ENCODE peak calls at places on chromosome 13, in nine cellular contexts. N is mesendoderm; K is MM.1S; U is fibroblast of gingiva; H is NCI-H1417; C is H4; B is stimulated activated CD4-positive, alpha-beta T cell treated with anti-CD3 and anti-CD28 coated beads, Interleukin-12 subunit alpha, Interleukin-12 subunit beta, amount 100 ng/mL, for 48 hours; I is mucosa of gallbladder; Y is stimulated activated CD8-positive, alpha-beta memory T cell treated with anti-CD3 and anti-CD28 coated beads, Interleukin-7, amount 100 ng/mL, for 48 hours. F is an unnamed sample.

GRCh38 chr13:52600666-52601065 is 41.6 kb upstream of the HNRNPA1L2 start:
- DNase-seq in I (no peak), H (peak), N (no peak), C (no peak), Y (no peak), K (no peak), U (no peak), B (no peak), F (no peak)

GRCh38 chr13:35549481-35549880 is 73.0 kb upstream of the MAB21L1 start:
- DNase-seq in B (no peak), C (peak), I (no peak), K (no peak), N (peak), Y (no peak), H (no peak), U (peak), F (peak)

GRCh38 chr13:20331949-20332348 is 99.8 kb upstream of the GJB6 start:
- DNase-seq in I (no peak), N (no peak), H (peak), C (no peak), B (no peak), K (no peak), U (no peak), Y (no peak), F (no peak)

GRCh38 chr13:75505327-75505726 is 23.4 kb upstream of the TBC1D4 start:
- DNase-seq in Y (no peak), H (no peak), I (no peak), B (no peak), U (no peak), K (no peak), N (no peak), C (no peak), F (no peak)

GRCh38 chr13:34161829-34162544 is 344.0 kb downstream of the RFC3 start:
- DNase-seq in I (no peak), H (peak), C (peak), K (no peak), Y (no peak), U (peak), N (peak), B (no peak), F (no peak)

GRCh38 chr13:21676611-21677021 is 5.7 kb downstream of the FGF9 start:
- DNase-seq in I (no peak), B (no peak), Y (no peak), H (no peak), N (peak), U (no peak), C (no peak), K (no peak), F (no peak)

GRCh38 chr13:20127263-20127562 is 33.6 kb downstream of the GJA3 start:
- DNase-seq in B (no peak), K (peak), U (no peak), I (no peak), Y (no peak), C (no peak), N (peak), H (no peak), F (no peak)

GRCh38 chr13:46374710-46375109 is 12.3 kb downstream of the RUBCNL start:
- DNase-seq in C (no peak), K (no peak), H (no peak), U (no peak), B (no peak), Y (no peak), N (no peak), I (no peak), F (no peak)

GRCh38 chr13:114067381-114067885 is 65.0 kb downstream of the RASA3 start:
- DNase-seq in Y (no peak), C (no peak), K (peak), N (no peak), I (no peak), U (peak), H (no peak), B (no peak), F (no peak)

GRCh38 chr13:108980237-108980636 is 350.8 kb downstream of the MYO16 start:
- DNase-seq in H (no peak), N (no peak), K (no peak), C (no peak), Y (no peak), I (no peak), U (peak), B (no peak), F (no peak)

GRCh38 chr13:113802090-113802531 is 43.1 kb downstream of the TMEM255B start:
- DNase-seq in C (peak), Y (no peak), U (peak), B (no peak), N (peak), I (peak), H (no peak), K (peak), F (peak)

GRCh38 chr13:99656092-99656745 is 154.9 kb downstream of the TM9SF2 start:
- DNase-seq in C (peak), Y (peak), K (peak), B (peak), U (peak), I (peak), H (peak), N (peak), F (peak)

GRCh38 chr13:99495478-99496321 is 5.6 kb upstream of the TM9SF2 start:
- DNase-seq in C (no peak), U (no peak), I (no peak), B (no peak), K (peak), Y (no peak), H (no peak), N (no peak), F (no peak)

GRCh38 chr13:75792526-75793187 is 156.5 kb downstream of the LMO7 start:
- DNase-seq in U (peak), N (peak), C (no peak), I (peak), B (no peak), H (no peak), K (no peak), Y (no peak), F (no peak)

GRCh38 chr13:39578821-39579291 is 24.1 kb downstream of the LHFPL6 start:
- DNase-seq in C (no peak), N (no peak), K (no peak), B (no peak), I (no peak), H (peak), U (no peak), Y (no peak), F (no peak)

GRCh38 chr13:111513766-111514611 is 193.5 kb downstream of the TEX29 start:
- DNase-seq in I (no peak), B (no peak), C (no peak), K (no peak), N (no peak), H (no peak), U (no peak), Y (no peak), F (no peak)

GRCh38 chr13:44764334-44764733 is 188.2 kb upstream of the TSC22D1 start:
- DNase-seq in I (peak), U (no peak), Y (no peak), K (no peak), H (no peak), C (no peak), B (no peak), N (no peak), F (no peak)

GRCh38 chr13:41939403-41939802 is 21.5 kb downstream of the VWA8 start:
- DNase-seq in B (no peak), H (peak), Y (no peak), U (no peak), C (no peak), I (no peak), N (no peak), K (no peak), F (no peak)

GRCh38 chr13:94139393-94139995 is 340.0 kb downstream of the DCT start:
- DNase-seq in H (peak), C (no peak), I (no peak), B (no peak), K (no peak), N (peak), U (no peak), Y (no peak), F (no peak)

GRCh38 chr13:44449999-44450821 is 76.6 kb downstream of the SERP2 start:
- DNase-seq in I (no peak), N (no peak), Y (no peak), C (no peak), U (no peak), B (no peak), H (no peak), K (no peak), F (peak)

GRCh38 chr13:36454962-36455361 is 22.7 kb downstream of the CCNA1 start:
- DNase-seq in Y (no peak), K (peak), U (no peak), H (peak), C (no peak), B (no peak), I (no peak), N (no peak), F (no peak)

GRCh38 chr13:35597451-35597850 is 121.0 kb upstream of the MAB21L1 start:
- DNase-seq in H (no peak), Y (no peak), I (no peak), K (no peak), C (no peak), N (no peak), U (no peak), B (no peak), F (no peak)

F was measured in PC-9.